ENCODE peak calls at places on chromosomes 7 and 10, in nine cellular contexts. I is COR-L47; G is DND-41; V is brain pericyte; U is endothelial cell of umbilical vein; J is stimulated activated CD4-positive, alpha-beta T cell treated with anti-CD3 and anti-CD28 coated beads, TNF-alpha, amount 100 ng/mL, for 4 hours; Z is Panc1; H is NCI-H69; N is aorta. D is an unnamed sample.

GRCh38 chr10:10872035-10872673 is 145.5 kb upstream of the CELF2 start:
- DNase-seq in I (no peak), G (no peak), V (no peak), U (peak), J (no peak), Z (no peak), H (no peak), N (peak), D (no peak)

GRCh38 chr7:24419070-24419469 is 135.1 kb downstream of the NPY start:
- DNase-seq in I (no peak), G (no peak), V (no peak), U (no peak), J (no peak), Z (no peak), H (no peak), N (no peak), D (no peak)

GRCh38 chr10:20877986-20878979 is 18.8 kb downstream of the NEBL start:
- DNase-seq in I (no peak), G (no peak), V (no peak), U (no peak), J (no peak), Z (no peak), H (peak), N (no peak), D (no peak)

GRCh38 chr7:48806731-48807130 is 117.6 kb upstream of the CDC14C start:
- DNase-seq in I (no peak), G (no peak), V (no peak), U (no peak), J (no peak), Z (no peak), H (no peak), N (no peak), D (no peak)

GRCh38 chr7:139734395-139734794 is 43.4 kb downstream of the HIPK2 start:
- DNase-seq in I (no peak), G (no peak), V (peak), U (peak), J (no peak), Z (peak), H (no peak), N (no peak), D (no peak)

GRCh38 chr10:12466701-12467100 is 117.4 kb downstream of the CAMK1D start:
- DNase-seq in I (no peak), G (no peak), V (peak), U (no peak), J (no peak), Z (no peak), H (peak), N (no peak), D (no peak)

GRCh38 chr7:129882531-129882930 is 70.2 kb downstream of the UBE2H start:
- DNase-seq in I (no peak), G (no peak), V (no peak), U (no peak), J (no peak), Z (no peak), H (no peak), N (no peak), D (no peak)

GRCh38 chr10:77084431-77085144 is 553.0 kb downstream of the KCNMA1 start:
- DNase-seq in I (no peak), G (no peak), V (no peak), U (no peak), J (no peak), Z (no peak), H (no peak), N (no peak), D (no peak)

GRCh38 chr10:113297226-113297625 is 255.6 kb upstream of the HABP2 start:
- DNase-seq in I (no peak), G (no peak), V (no peak), U (no peak), J (no peak), Z (no peak), H (no peak), N (no peak), D (no peak)

GRCh38 chr7:29231671-29232267 is 37.2 kb downstream of the CHN2 start:
- DNase-seq in I (no peak), G (no peak), V (no peak), U (no peak), J (no peak), Z (no peak), H (peak), N (no peak), D (no peak)

GRCh38 chr7:97439637-97440214 is 292.2 kb upstream of the TAC1 start:
- DNase-seq in I (no peak), G (no peak), V (no peak), U (no peak), J (no peak), Z (no peak), H (no peak), N (no peak), D (no peak)

GRCh38 chr7:17477182-17477581 is 178.7 kb downstream of the AHR start:
- DNase-seq in I (no peak), G (no peak), V (no peak), U (no peak), J (no peak), Z (no peak), H (no peak), N (no peak), D (no peak)

GRCh38 chr7:152618427-152618826 is 57.5 kb downstream of the XRCC2 start:
- DNase-seq in I (no peak), G (no peak), V (no peak), U (no peak), J (no peak), Z (no peak), H (no peak), N (no peak), D (no peak)

GRCh38 chr10:117418121-117418520 is 42.9 kb upstream of the PDZD8 start:
- DNase-seq in I (no peak), G (no peak), V (no peak), U (no peak), J (no peak), Z (no peak), H (peak), N (no peak), D (no peak)

GRCh38 chr7:7103343-7104313 is 78.7 kb upstream of the C1GALT1 start:
- DNase-seq in I (peak), G (no peak), V (peak), U (peak), J (no peak), Z (peak), H (peak), N (no peak), D (peak)

GRCh38 chr7:55360486-55360885 is 4.7 kb upstream of the LANCL2 start:
- DNase-seq in I (no peak), G (no peak), V (no peak), U (no peak), J (no peak), Z (no peak), H (no peak), N (no peak), D (no peak)

GRCh38 chr10:104273899-104274575 is 5.1 kb downstream of the GSTO2 start:
- DNase-seq in I (no peak), G (no peak), V (no peak), U (no peak), J (no peak), Z (no peak), H (no peak), N (no peak), D (no peak)

GRCh38 chr10:106815427-106816043 is 349.0 kb downstream of the SORCS1 start:
- DNase-seq in I (no peak), G (no peak), V (no peak), U (no peak), J (no peak), Z (no peak), H (no peak), N (no peak), D (no peak)

GRCh38 chr10:1731592-1731991 is 5.7 kb downstream of the ADARB2 start:
- DNase-seq in I (no peak), G (no peak), V (no peak), U (no peak), J (no peak), Z (no peak), H (no peak), N (no peak), D (no peak)

GRCh38 chr7:142964502-142965246 is 2.5 kb upstream of the KEL start:
- DNase-seq in I (no peak), G (no peak), V (no peak), U (no peak), J (no peak), Z (no peak), H (no peak), N (no peak), D (no peak)

GRCh38 chr10:125093199-125093841 is 67.0 kb downstream of the CTBP2 start:
- DNase-seq in I (no peak), G (no peak), V (no peak), U (peak), J (no peak), Z (no peak), H (no peak), N (peak), D (no peak)

GRCh38 chr7:114835861-114836260 is 86.0 kb upstream of the MDFIC start:
- DNase-seq in I (peak), G (no peak), V (no peak), U (no peak), J (no peak), Z (no peak), H (peak), N (no peak), D (no peak)

GRCh38 chr10:101838416-101838970 is 5.1 kb downstream of the KCNIP2 start:
- DNase-seq in I (no peak), G (no peak), V (no peak), U (no peak), J (no peak), Z (no peak), H (no peak), N (no peak), D (no peak)

GRCh38 chr7:144137501-144137900 is 14.5 kb downstream of the OR2A14 start:
- DNase-seq in I (no peak), G (no peak), V (no peak), U (no peak), J (no peak), Z (no peak), H (no peak), N (no peak), D (no peak)